ENCODE peak calls at places on chromosomes 6 and 20, in ten cellular contexts. Y is ascending aorta, G is left ventricle myocardium inferior, U is pancreas, Z is fibroblast of lung, N is left lung, Q is right atrium auricular region, O is ovary, J is mammary epithelial cell, A is cardiac muscle cell. H is an unnamed sample. For H3K4me1, the result is how much of the 10 kb centered on the place peaks cover.

GRCh38 chr6:100881707-100882040 is 545 bp upstream of the ASCC3 start:
- DNase-seq in Y (no peak), G (no peak), U (no peak), Z (no peak), N (no peak), Q (no peak), O (no peak), J (no peak), A (no peak), H (no peak)

GRCh38 chr6:16437095-16437494 is 198.7 kb downstream of the GMPR start:
- DNase-seq in Y (no peak), G (no peak), U (no peak), Z (no peak), N (no peak), Q (no peak), O (no peak), J (no peak), A (no peak), H (no peak)

GRCh38 chr20:51382986-51383821 is 159.3 kb downstream of the NFATC2 start:
- DNase-seq in Y (no peak), G (no peak), U (peak), Z (no peak), N (no peak), Q (no peak), O (no peak), J (no peak), A (no peak), H (no peak)

GRCh38 chr20:44724423-44725091 is 9.4 kb downstream of the CCN5 start:
- DNase-seq in Y (no peak), G (no peak), U (no peak), Z (no peak), N (no peak), Q (no peak), O (no peak), J (no peak), A (no peak), H (peak)

GRCh38 chr6:17289491-17290106 is 8.4 kb downstream of the RBM24 start:
- DNase-seq in Y (peak), G (peak), U (peak), Z (no peak), N (no peak), Q (peak), O (no peak), J (no peak), A (peak), H (peak)

GRCh38 chr6:24855389-24856245 is 56.9 kb upstream of the ARMH2 start:
- DNase-seq in Y (no peak), G (peak), U (peak), Z (peak), N (no peak), Q (peak), O (peak), J (peak), A (peak), H (peak)

GRCh38 chr6:139297921-139298320 is 6.1 kb upstream of the TXLNB start:
- DNase-seq in Y (no peak), G (no peak), U (no peak), Z (no peak), N (no peak), Q (no peak), O (no peak), J (no peak), A (no peak), H (no peak)

GRCh38 chr6:96789871-96790270 is 47.4 kb downstream of the GPR63 start:
- DNase-seq in Y (no peak), G (no peak), U (no peak), Z (no peak), N (no peak), Q (no peak), O (no peak), J (peak), A (no peak), H (no peak)

GRCh38 chr6:85449388-85449817 is 480 bp upstream of the NT5E start:
- DNase-seq in Y (no peak), G (no peak), U (no peak), Z (peak), N (no peak), Q (no peak), O (peak), J (peak), A (peak), H (no peak)

GRCh38 chr20:40493071-40493470 is 196.0 kb downstream of the MAFB start:
- DNase-seq in Y (no peak), G (peak), U (no peak), Z (peak), N (peak), Q (peak), O (no peak), J (peak), A (peak), H (peak)

GRCh38 chr20:40493551-40493950 is 195.5 kb downstream of the MAFB start:
- DNase-seq in Y (no peak), G (no peak), U (no peak), Z (peak), N (no peak), Q (no peak), O (no peak), J (peak), A (no peak), H (no peak)

GRCh38 chr20:40486297-40486696 is 202.7 kb downstream of the MAFB start:
- DNase-seq in Y (no peak), G (no peak), U (no peak), Z (no peak), N (no peak), Q (no peak), O (no peak), J (no peak), A (no peak), H (no peak)

GRCh38 chr20:40488401-40488800 is 200.6 kb downstream of the MAFB start:
- DNase-seq in Y (no peak), G (no peak), U (no peak), Z (no peak), N (no peak), Q (no peak), O (no peak), J (peak), A (no peak), H (no peak)

GRCh38 chr20:40489886-40490285 is 199.2 kb downstream of the MAFB start:
- DNase-seq in Y (no peak), G (no peak), U (no peak), Z (peak), N (no peak), Q (no peak), O (no peak), J (peak), A (peak), H (no peak)
- H3K27ac ChIP-seq in Y (no peak), G (no peak), U (no peak), Z (no peak), N (no peak), Q (no peak), O (no peak), J (peak), A (no peak), H (no peak)

DNA sequence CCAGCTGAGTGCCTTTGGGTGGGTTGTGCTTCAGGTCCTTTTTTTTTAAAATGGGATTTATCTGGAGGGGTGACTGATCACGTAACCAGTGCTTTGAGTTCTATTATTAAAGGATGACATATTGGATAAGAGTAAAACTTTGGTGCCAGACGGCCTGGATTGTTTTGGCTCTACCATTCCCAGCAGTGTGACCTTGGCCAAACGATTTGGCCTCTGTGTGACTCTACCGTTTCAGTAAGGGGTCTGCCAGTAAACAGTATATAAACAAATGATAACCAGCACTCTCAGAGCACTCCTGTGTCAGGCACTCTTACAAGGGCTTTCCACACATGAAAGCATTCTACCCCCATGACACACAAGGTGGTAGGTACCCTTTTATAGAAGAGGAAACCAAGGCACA is 8.7 kb downstream of the SCRT2 start:
- DNase-seq in Y (no peak), G (no peak), U (no peak), Z (no peak), N (no peak), Q (no peak), O (no peak), J (no peak), A (no peak), H (no peak)
- H3K4me3 ChIP-seq in Y (no peak), G (no peak), U (no peak), Z (no peak), N (no peak), Q (no peak), O (no peak), J (no peak), A (no peak), H (no peak)

DNA sequence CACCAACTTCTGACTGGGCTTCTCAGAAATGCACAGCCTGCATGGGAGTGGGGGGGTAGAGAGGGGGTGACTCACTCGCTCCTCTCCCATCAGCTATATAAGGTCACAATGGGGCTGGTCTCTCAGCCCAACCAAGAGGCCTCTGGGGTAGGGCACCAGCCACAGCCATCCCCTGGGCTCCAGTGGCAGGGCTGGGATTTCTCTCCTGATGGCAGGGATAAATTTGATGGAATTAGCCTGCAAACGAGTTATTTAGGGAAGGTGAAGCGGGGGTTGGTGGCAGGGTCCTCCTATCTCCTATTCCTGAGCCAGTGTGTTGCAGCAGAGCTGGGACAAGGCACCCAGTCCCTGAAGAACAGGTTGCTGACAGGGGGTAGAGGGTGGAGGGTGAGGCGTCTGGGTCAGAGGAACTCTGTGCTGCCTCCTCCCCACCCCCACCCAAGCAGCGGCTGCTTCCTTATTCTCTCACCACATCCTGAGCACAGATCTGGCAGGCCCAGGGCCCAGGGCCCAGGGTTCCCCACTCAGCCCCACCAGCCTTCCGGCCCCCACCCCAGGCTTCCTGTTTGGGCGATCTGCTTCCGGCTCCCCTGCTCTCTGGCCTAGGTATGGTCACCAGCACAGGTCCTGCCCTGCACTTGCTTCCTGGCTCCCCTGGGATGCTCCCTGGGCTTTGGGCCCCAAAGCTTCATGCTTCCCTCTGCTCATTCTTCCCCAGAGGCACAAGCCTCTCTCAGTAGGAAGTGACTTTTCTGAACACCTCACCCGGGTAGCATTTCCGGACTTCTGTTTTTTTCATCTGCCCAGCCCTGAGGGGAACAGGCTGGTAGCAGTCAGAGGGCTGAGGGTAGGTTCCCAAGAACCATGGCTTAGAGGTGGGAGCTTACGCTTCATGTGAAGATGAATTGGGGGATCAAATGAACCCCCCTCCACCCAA is 4.0 kb downstream of the PPP1R18 start:
- DNase-seq in Y (peak), G (peak), U (peak), Z (peak), N (peak), Q (peak), O (peak), J (peak), A (peak), H (peak)
- H3K4me1 ChIP-seq in Y (under half), G (half or more), U (under half), Z (under half), N (under half), Q (half or more), O (under half), J (under half), A (under half), H (half or more)

GRCh38 chr20:35271904-35272303 is 6.0 kb downstream of the MMP24OS start:
- DNase-seq in Y (no peak), G (no peak), U (no peak), Z (peak), N (no peak), Q (no peak), O (no peak), J (peak), A (peak), H (no peak)
- H3K27ac ChIP-seq in Y (no peak), G (no peak), U (no peak), Z (no peak), N (no peak), Q (no peak), O (no peak), J (no peak), A (no peak), H (no peak)

GRCh38 chr6:4155848-4156466 is 20.6 kb upstream of the ECI2 start:
- DNase-seq in Y (peak), G (peak), U (peak), Z (peak), N (no peak), Q (peak), O (peak), J (peak), A (peak), H (no peak)
- H3K4me3 ChIP-seq in Y (no peak), G (no peak), U (no peak), Z (no peak), N (no peak), Q (no peak), O (no peak), J (no peak), A (no peak), H (no peak)

GRCh38 chr20:50112512-50113419 is at the start of gene UBE2V1:
- DNase-seq in Y (peak), G (peak), U (peak), Z (peak), N (peak), Q (peak), O (peak), J (peak), A (peak), H (peak)

GRCh38 chr20:50113420-50114224 is 672 bp upstream of the UBE2V1 start:
- DNase-seq in Y (no peak), G (no peak), U (no peak), Z (no peak), N (no peak), Q (no peak), O (no peak), J (no peak), A (no peak), H (no peak)

GRCh38 chr20:50111120-50111828 is 1.7 kb downstream of the UBE2V1 start:
- DNase-seq in Y (no peak), G (no peak), U (no peak), Z (peak), N (no peak), Q (no peak), O (no peak), J (peak), A (peak), H (no peak)

GRCh38 chr20:50110141-50111047 is 2.6 kb downstream of the UBE2V1 start:
- DNase-seq in Y (no peak), G (no peak), U (peak), Z (peak), N (no peak), Q (no peak), O (no peak), J (peak), A (peak), H (no peak)

GRCh38 chr20:50111829-50112495 is 988 bp downstream of the UBE2V1 start:
- DNase-seq in Y (no peak), G (no peak), U (no peak), Z (no peak), N (no peak), Q (no peak), O (no peak), J (no peak), A (no peak), H (no peak)
- H3K4me1 ChIP-seq in Y (half or more), G (half or more), U (under half), Z (under half), N (half or more), Q (half or more), O (under half), J (half or more), A (half or more), H (half or more)

GRCh38 chr20:23094213-23094896 is 8.2 kb upstream of the CD93 start:
- DNase-seq in Y (no peak), G (no peak), U (no peak), Z (no peak), N (no peak), Q (no peak), O (no peak), J (no peak), A (no peak), H (no peak)

GRCh38 chr20:23092409-23092756 is 6.3 kb upstream of the CD93 start:
- DNase-seq in Y (no peak), G (no peak), U (no peak), Z (peak), N (no peak), Q (no peak), O (no peak), J (no peak), A (peak), H (no peak)

GRCh38 chr20:23093613-23094012 is 7.5 kb upstream of the CD93 start:
- DNase-seq in Y (no peak), G (no peak), U (no peak), Z (no peak), N (no peak), Q (no peak), O (no peak), J (no peak), A (no peak), H (no peak)

GRCh38 chr20:23091741-23092408 is 5.8 kb upstream of the CD93 start:
- DNase-seq in Y (no peak), G (no peak), U (no peak), Z (no peak), N (no peak), Q (no peak), O (no peak), J (no peak), A (peak), H (no peak)

DNA sequence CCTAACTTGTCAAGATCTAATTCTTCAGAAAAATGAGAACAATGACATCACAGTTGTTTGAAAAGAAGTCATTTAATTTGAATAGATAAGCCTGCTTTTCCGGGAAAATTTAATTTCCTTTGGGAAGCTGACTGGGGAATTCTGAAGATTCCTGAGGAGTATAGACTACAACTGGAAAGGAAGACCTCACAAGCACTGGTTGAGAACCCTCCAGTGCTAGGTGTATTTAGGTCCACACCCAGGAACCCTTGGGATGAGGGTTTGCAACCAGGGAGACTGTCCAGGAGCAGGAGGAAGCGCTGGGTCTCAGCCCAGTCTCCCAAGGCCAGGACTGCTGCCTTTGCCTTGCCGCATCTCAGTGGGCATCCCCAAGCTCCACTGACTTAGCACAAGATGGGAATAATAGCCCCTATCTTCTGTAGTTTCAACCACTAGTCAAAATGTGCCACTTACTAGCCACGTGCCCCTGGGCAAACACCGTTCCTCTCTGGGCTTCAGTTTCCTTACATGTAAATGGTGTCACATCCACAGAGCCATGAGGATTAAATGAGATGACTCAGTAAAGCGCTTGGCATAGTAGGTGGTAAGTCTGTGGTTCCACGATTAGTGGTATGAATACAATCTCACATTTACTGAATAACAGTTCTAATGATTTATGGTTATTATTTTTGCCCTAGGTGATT is 6.9 kb upstream of the CD93 start:
- DNase-seq in Y (no peak), G (no peak), U (no peak), Z (no peak), N (no peak), Q (no peak), O (no peak), J (no peak), A (no peak), H (no peak)
- H3K27ac ChIP-seq in Y (no peak), G (no peak), U (peak), Z (no peak), N (no peak), Q (no peak), O (no peak), J (no peak), A (no peak), H (no peak)

GRCh38 chr6:42342011-42342553 is 109.6 kb downstream of the TRERF1 start:
- DNase-seq in Y (no peak), G (no peak), U (no peak), Z (no peak), N (no peak), Q (no peak), O (no peak), J (no peak), A (no peak), H (no peak)
- H3K4me3 ChIP-seq in Y (no peak), G (no peak), U (no peak), Z (no peak), N (no peak), Q (no peak), O (no peak), J (no peak), A (no peak), H (no peak)

GRCh38 chr6:121442591-121442990 is 7.1 kb downstream of the GJA1 start:
- DNase-seq in Y (no peak), G (no peak), U (no peak), Z (peak), N (no peak), Q (no peak), O (no peak), J (no peak), A (peak), H (no peak)
- H3K4me1 ChIP-seq in Y (under half), G (half or more), U (under half), Z (under half), N (under half), Q (half or more), O (under half), J (half or more), A (under half), H (under half)

H was measured in lower lobe of right lung.